ENCODE peak calls at places on chromosome 9, in nine cellular contexts. One of them, this sample, is unnamed.

GRCh38 chr9:133960568-133961129 is 31.5 kb downstream of the VAV2 start:
- DNase-seq in tibial artery: peak
- DNase-seq in endothelial cell: no peak
- DNase-seq in CD4-positive, alpha-beta T cell: no peak
- DNase-seq in astrocyte: no peak
- DNase-seq in AG04449: no peak
- DNase-seq in cardiac fibroblast: no peak
- DNase-seq in DND-41: no peak
- DNase-seq in colonic mucosa: peak
- DNase-seq in this sample: no peak

GRCh38 chr9:69758001-69758730 is 1.6 kb downstream of the PTAR1 start:
- DNase-seq in tibial artery: no peak
- DNase-seq in CD4-positive, alpha-beta T cell: no peak
- DNase-seq in cardiac fibroblast: peak
- DNase-seq in astrocyte: peak
- DNase-seq in colonic mucosa: no peak
- DNase-seq in endothelial cell: no peak
- DNase-seq in DND-41: peak
- DNase-seq in AG04449: no peak
- DNase-seq in this sample: no peak

GRCh38 chr9:81465468-81466002 is 223.8 kb downstream of the TLE1 start:
- DNase-seq in DND-41: no peak
- DNase-seq in astrocyte: no peak
- DNase-seq in colonic mucosa: no peak
- DNase-seq in AG04449: no peak
- DNase-seq in CD4-positive, alpha-beta T cell: no peak
- DNase-seq in tibial artery: no peak
- DNase-seq in cardiac fibroblast: peak
- DNase-seq in endothelial cell: no peak
- DNase-seq in this sample: peak

GRCh38 chr9:132973713-132974112 is 4.8 kb upstream of the GFI1B start:
- DNase-seq in endothelial cell: no peak
- DNase-seq in astrocyte: no peak
- DNase-seq in tibial artery: no peak
- DNase-seq in AG04449: no peak
- DNase-seq in DND-41: peak
- DNase-seq in CD4-positive, alpha-beta T cell: no peak
- DNase-seq in cardiac fibroblast: peak
- DNase-seq in colonic mucosa: no peak
- DNase-seq in this sample: peak

GRCh38 chr9:132214027-132214622 is 52.3 kb downstream of the NTNG2 start:
- DNase-seq in astrocyte: peak
- DNase-seq in endothelial cell: peak
- DNase-seq in AG04449: peak
- DNase-seq in DND-41: no peak
- DNase-seq in colonic mucosa: no peak
- DNase-seq in cardiac fibroblast: peak
- DNase-seq in CD4-positive, alpha-beta T cell: no peak
- DNase-seq in tibial artery: no peak
- DNase-seq in this sample: peak

GRCh38 chr9:135746565-135746964 is 44.6 kb downstream of the KCNT1 start:
- DNase-seq in CD4-positive, alpha-beta T cell: no peak
- DNase-seq in astrocyte: no peak
- DNase-seq in endothelial cell: no peak
- DNase-seq in AG04449: no peak
- DNase-seq in DND-41: no peak
- DNase-seq in cardiac fibroblast: no peak
- DNase-seq in tibial artery: no peak
- DNase-seq in colonic mucosa: no peak
- DNase-seq in this sample: no peak

GRCh38 chr9:98081477-98082219 is 25.1 kb downstream of the NANS start:
- DNase-seq in CD4-positive, alpha-beta T cell: no peak
- DNase-seq in AG04449: peak
- DNase-seq in endothelial cell: no peak
- DNase-seq in DND-41: no peak
- DNase-seq in cardiac fibroblast: no peak
- DNase-seq in astrocyte: no peak
- DNase-seq in colonic mucosa: peak
- DNase-seq in tibial artery: no peak
- DNase-seq in this sample: peak

GRCh38 chr9:132609829-132610228 is 27.4 kb downstream of the BARHL1 start:
- DNase-seq in cardiac fibroblast: peak
- DNase-seq in astrocyte: peak
- DNase-seq in CD4-positive, alpha-beta T cell: no peak
- DNase-seq in AG04449: peak
- DNase-seq in DND-41: no peak
- DNase-seq in colonic mucosa: no peak
- DNase-seq in endothelial cell: no peak
- DNase-seq in tibial artery: no peak
- DNase-seq in this sample: peak

GRCh38 chr9:60545346-60546315 is 368.6 kb upstream of the SPATA31A5 start:
- DNase-seq in CD4-positive, alpha-beta T cell: no peak
- DNase-seq in DND-41: no peak
- DNase-seq in AG04449: no peak
- DNase-seq in colonic mucosa: no peak
- DNase-seq in cardiac fibroblast: no peak
- DNase-seq in astrocyte: no peak
- DNase-seq in tibial artery: no peak
- DNase-seq in endothelial cell: no peak
- DNase-seq in this sample: no peak

GRCh38 chr9:36441966-36442365 is 41.9 kb upstream of the RNF38 start:
- DNase-seq in DND-41: peak
- DNase-seq in cardiac fibroblast: no peak
- DNase-seq in astrocyte: no peak
- DNase-seq in CD4-positive, alpha-beta T cell: no peak
- DNase-seq in endothelial cell: no peak
- DNase-seq in colonic mucosa: no peak
- DNase-seq in AG04449: no peak
- DNase-seq in tibial artery: no peak
- DNase-seq in this sample: no peak

DNA sequence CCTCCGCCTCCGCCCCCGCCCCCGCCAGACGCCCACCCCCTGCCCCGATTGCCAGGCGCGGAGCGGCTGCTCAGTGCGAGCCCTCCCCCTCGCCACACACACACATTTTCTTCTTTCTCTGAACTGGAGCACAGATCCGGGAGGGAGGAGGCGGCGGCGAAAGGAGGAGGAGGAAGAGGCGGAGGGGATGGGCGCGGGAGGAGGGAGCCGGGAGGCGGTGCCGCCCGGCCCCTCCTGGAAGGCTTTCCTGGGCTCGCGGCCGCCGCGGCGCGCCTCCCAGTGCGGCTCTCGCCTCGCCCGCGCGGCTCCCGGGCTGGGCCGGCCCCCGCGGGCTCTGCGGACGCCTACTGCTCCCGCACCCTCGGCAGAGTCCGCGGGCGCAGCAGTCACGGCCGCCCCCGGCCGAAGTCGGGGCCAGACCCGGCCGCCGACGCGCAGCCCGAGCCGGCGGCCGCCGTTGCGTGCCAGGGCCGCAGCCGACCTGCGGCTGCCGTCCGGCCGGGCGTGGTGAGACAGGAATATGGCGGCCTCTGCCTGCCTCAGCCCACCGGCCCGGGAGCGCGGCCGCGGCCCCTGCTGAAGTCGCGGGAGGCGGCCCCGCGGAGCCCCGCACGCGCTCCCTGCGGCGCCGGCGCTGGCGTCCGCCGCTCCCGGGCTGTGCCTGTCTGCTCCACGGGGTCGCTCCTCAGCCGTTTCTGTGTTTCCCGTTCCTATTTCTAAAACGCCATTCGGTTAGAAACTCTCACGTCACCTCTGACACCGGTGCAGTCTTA is 401 bp upstream of the GNAQ start:
- DNase-seq in colonic mucosa: peak
- DNase-seq in endothelial cell: peak
- DNase-seq in CD4-positive, alpha-beta T cell: peak
- DNase-seq in DND-41: peak
- DNase-seq in cardiac fibroblast: peak
- DNase-seq in astrocyte: peak
- DNase-seq in tibial artery: peak
- DNase-seq in AG04449: peak
- DNase-seq in this sample: peak
- TF ChIP-seq CTCF in colonic mucosa: no peak
- TF ChIP-seq CTCF in endothelial cell: no peak
- TF ChIP-seq CTCF in CD4-positive, alpha-beta T cell: no peak
- TF ChIP-seq CTCF in DND-41: no peak
- TF ChIP-seq CTCF in cardiac fibroblast: no peak
- TF ChIP-seq CTCF in astrocyte: no peak
- TF ChIP-seq CTCF in tibial artery: no peak
- TF ChIP-seq CTCF in AG04449: no peak
- TF ChIP-seq CTCF in this sample: no peak

GRCh38 chr9:87673446-87674109 is 52.3 kb upstream of the CTSL start:
- DNase-seq in CD4-positive, alpha-beta T cell: no peak
- DNase-seq in cardiac fibroblast: no peak
- DNase-seq in endothelial cell: no peak
- DNase-seq in colonic mucosa: no peak
- DNase-seq in AG04449: no peak
- DNase-seq in astrocyte: no peak
- DNase-seq in tibial artery: no peak
- DNase-seq in DND-41: no peak
- DNase-seq in this sample: no peak

GRCh38 chr9:87671925-87672324 is 54.0 kb upstream of the CTSL start:
- DNase-seq in colonic mucosa: no peak
- DNase-seq in tibial artery: no peak
- DNase-seq in endothelial cell: no peak
- DNase-seq in astrocyte: no peak
- DNase-seq in cardiac fibroblast: no peak
- DNase-seq in DND-41: no peak
- DNase-seq in CD4-positive, alpha-beta T cell: no peak
- DNase-seq in AG04449: no peak
- DNase-seq in this sample: no peak

GRCh38 chr9:87670572-87671264 is 55.2 kb upstream of the CTSL start:
- DNase-seq in AG04449: no peak
- DNase-seq in cardiac fibroblast: no peak
- DNase-seq in DND-41: no peak
- DNase-seq in astrocyte: no peak
- DNase-seq in endothelial cell: no peak
- DNase-seq in colonic mucosa: no peak
- DNase-seq in tibial artery: no peak
- DNase-seq in CD4-positive, alpha-beta T cell: no peak
- DNase-seq in this sample: no peak

GRCh38 chr9:87672586-87672985 is 53.3 kb upstream of the CTSL start:
- DNase-seq in colonic mucosa: no peak
- DNase-seq in cardiac fibroblast: no peak
- DNase-seq in tibial artery: no peak
- DNase-seq in astrocyte: no peak
- DNase-seq in AG04449: no peak
- DNase-seq in DND-41: no peak
- DNase-seq in CD4-positive, alpha-beta T cell: no peak
- DNase-seq in endothelial cell: no peak
- DNase-seq in this sample: no peak

GRCh38 chr9:87671478-87671877 is 54.4 kb upstream of the CTSL start:
- DNase-seq in DND-41: no peak
- DNase-seq in cardiac fibroblast: no peak
- DNase-seq in astrocyte: no peak
- DNase-seq in colonic mucosa: no peak
- DNase-seq in endothelial cell: no peak
- DNase-seq in CD4-positive, alpha-beta T cell: no peak
- DNase-seq in AG04449: no peak
- DNase-seq in tibial artery: no peak
- DNase-seq in this sample: no peak
- TF ChIP-seq CTCF in DND-41: no peak
- TF ChIP-seq CTCF in cardiac fibroblast: no peak
- TF ChIP-seq CTCF in astrocyte: no peak
- TF ChIP-seq CTCF in colonic mucosa: no peak
- TF ChIP-seq CTCF in endothelial cell: no peak
- TF ChIP-seq CTCF in CD4-positive, alpha-beta T cell: no peak
- TF ChIP-seq CTCF in AG04449: no peak
- TF ChIP-seq CTCF in tibial artery: no peak
- TF ChIP-seq CTCF in this sample: no peak

GRCh38 chr9:17130285-17130684 is 4.6 kb upstream of the CNTLN start:
- DNase-seq in AG04449: no peak
- DNase-seq in endothelial cell: no peak
- DNase-seq in DND-41: no peak
- DNase-seq in colonic mucosa: no peak
- DNase-seq in tibial artery: no peak
- DNase-seq in astrocyte: no peak
- DNase-seq in CD4-positive, alpha-beta T cell: no peak
- DNase-seq in cardiac fibroblast: no peak
- DNase-seq in this sample: no peak

GRCh38 chr9:17130725-17131124 is 4.1 kb upstream of the CNTLN start:
- DNase-seq in DND-41: no peak
- DNase-seq in colonic mucosa: no peak
- DNase-seq in astrocyte: no peak
- DNase-seq in cardiac fibroblast: no peak
- DNase-seq in CD4-positive, alpha-beta T cell: no peak
- DNase-seq in AG04449: no peak
- DNase-seq in tibial artery: no peak
- DNase-seq in endothelial cell: no peak
- DNase-seq in this sample: no peak

GRCh38 chr9:17134396-17134842 is 421 bp upstream of the CNTLN start:
- DNase-seq in colonic mucosa: no peak
- DNase-seq in CD4-positive, alpha-beta T cell: no peak
- DNase-seq in DND-41: no peak
- DNase-seq in tibial artery: no peak
- DNase-seq in cardiac fibroblast: peak
- DNase-seq in astrocyte: peak
- DNase-seq in AG04449: no peak
- DNase-seq in endothelial cell: no peak
- DNase-seq in this sample: peak

GRCh38 chr9:17134843-17135577 is at the start of gene CNTLN:
- DNase-seq in endothelial cell: peak
- DNase-seq in DND-41: peak
- DNase-seq in tibial artery: peak
- DNase-seq in astrocyte: peak
- DNase-seq in CD4-positive, alpha-beta T cell: peak
- DNase-seq in AG04449: peak
- DNase-seq in colonic mucosa: peak
- DNase-seq in cardiac fibroblast: peak
- DNase-seq in this sample: peak

DNA sequence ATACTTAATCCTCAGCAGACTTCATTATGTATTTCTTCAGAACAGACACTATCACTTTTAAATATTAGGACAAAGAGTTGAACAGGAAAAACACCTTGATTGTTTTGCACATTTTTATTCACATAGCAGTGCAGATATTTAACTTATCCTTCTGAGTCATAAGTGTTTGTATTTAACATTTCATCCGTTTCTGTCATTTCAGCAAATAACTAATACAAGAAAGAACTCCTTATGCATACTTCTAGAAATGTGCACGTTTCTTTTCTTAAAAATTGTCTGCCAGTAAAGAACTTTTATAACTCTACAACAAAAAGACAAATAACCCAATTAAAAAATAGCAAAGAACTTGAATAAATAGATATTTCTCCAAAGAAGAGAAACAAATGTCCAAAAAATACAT is 3.3 kb upstream of the CNTLN start:
- DNase-seq in tibial artery: no peak
- DNase-seq in endothelial cell: no peak
- DNase-seq in astrocyte: no peak
- DNase-seq in AG04449: no peak
- DNase-seq in colonic mucosa: no peak
- DNase-seq in cardiac fibroblast: no peak
- DNase-seq in DND-41: no peak
- DNase-seq in CD4-positive, alpha-beta T cell: no peak
- DNase-seq in this sample: no peak
- TF ChIP-seq CTCF in tibial artery: no peak
- TF ChIP-seq CTCF in endothelial cell: no peak
- TF ChIP-seq CTCF in astrocyte: no peak
- TF ChIP-seq CTCF in AG04449: no peak
- TF ChIP-seq CTCF in colonic mucosa: no peak
- TF ChIP-seq CTCF in cardiac fibroblast: no peak
- TF ChIP-seq CTCF in DND-41: no peak
- TF ChIP-seq CTCF in CD4-positive, alpha-beta T cell: no peak
- TF ChIP-seq CTCF in this sample: no peak

DNA sequence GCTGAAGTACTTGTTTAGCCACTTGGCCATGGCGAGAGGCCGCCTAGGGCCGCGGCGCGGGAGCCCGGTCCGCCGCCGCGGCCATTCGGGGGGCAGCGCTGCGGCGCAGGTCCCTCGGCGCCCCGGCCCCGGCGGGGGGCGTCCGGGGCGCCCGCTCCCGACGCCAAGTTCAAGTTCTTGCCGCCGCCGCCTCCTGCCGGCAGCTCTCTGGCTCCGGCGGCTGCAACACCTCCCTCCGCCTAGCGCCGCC is 486 bp downstream of the SHB start:
- DNase-seq in endothelial cell: no peak
- DNase-seq in DND-41: peak
- DNase-seq in astrocyte: no peak
- DNase-seq in cardiac fibroblast: peak
- DNase-seq in colonic mucosa: peak
- DNase-seq in CD4-positive, alpha-beta T cell: no peak
- DNase-seq in AG04449: no peak
- DNase-seq in tibial artery: no peak
- DNase-seq in this sample: peak
- TF ChIP-seq CTCF in endothelial cell: no peak
- TF ChIP-seq CTCF in DND-41: peak
- TF ChIP-seq CTCF in astrocyte: no peak
- TF ChIP-seq CTCF in cardiac fibroblast: peak
- TF ChIP-seq CTCF in colonic mucosa: no peak
- TF ChIP-seq CTCF in CD4-positive, alpha-beta T cell: no peak
- TF ChIP-seq CTCF in AG04449: peak
- TF ChIP-seq CTCF in tibial artery: peak
- TF ChIP-seq CTCF in this sample: peak